ENCODE peak calls at places on chromosomes 7 and 10, in seven cellular contexts. B is body of pancreas, G is pancreas, T is A549, D is tibial nerve, M is ovary, Y is HCT116. W is an unnamed sample. For H3K4me1, the result is how much of the 10 kb centered on the place peaks cover.

GRCh38 chr7:78220754-78221153 is 422.2 kb downstream of the PHTF2 start:
- DNase-seq in T (no peak), G (no peak), M (no peak), B (no peak), Y (no peak), D (no peak), W (no peak)

GRCh38 chr10:24446739-24447138 is 237.8 kb downstream of the KIAA1217 start:
- DNase-seq in G (no peak), Y (no peak), M (no peak), D (no peak), B (no peak), T (no peak), W (no peak)

GRCh38 chr7:3393862-3394261 is 92.8 kb downstream of the SDK1 start:
- DNase-seq in D (no peak), B (no peak), Y (no peak), T (peak), M (no peak), G (no peak), W (no peak)

GRCh38 chr10:29926649-29927048 is 132.7 kb downstream of the JCAD start:
- DNase-seq in Y (no peak), T (no peak), G (no peak), M (no peak), D (no peak), B (no peak), W (no peak)

GRCh38 chr10:29271877-29272276 is 17.0 kb upstream of the LYZL1 start:
- DNase-seq in M (no peak), B (no peak), T (no peak), Y (no peak), G (no peak), D (no peak), W (no peak)

GRCh38 chr10:44668336-44668735 is 242.8 kb upstream of the TMEM72 start:
- DNase-seq in D (no peak), B (no peak), Y (no peak), M (no peak), T (no peak), G (no peak), W (no peak)

GRCh38 chr7:82805527-82805960 is 357.1 kb downstream of the PCLO start:
- DNase-seq in Y (peak), G (no peak), M (no peak), B (no peak), T (peak), D (no peak), W (no peak)

GRCh38 chr10:118983263-118983662 is 46.3 kb upstream of the NANOS1 start:
- DNase-seq in G (no peak), B (no peak), M (no peak), Y (no peak), T (no peak), D (no peak), W (no peak)

GRCh38 chr7:43929529-43930457 is 3.6 kb downstream of the UBE2D4 start:
- DNase-seq in T (no peak), M (no peak), B (no peak), G (no peak), D (no peak), Y (no peak), W (no peak)

GRCh38 chr10:89845541-89846275 is 144.3 kb downstream of the KIF20B start:
- DNase-seq in Y (no peak), D (no peak), G (no peak), B (no peak), T (no peak), M (no peak), W (no peak)

GRCh38 chr7:106770191-106770590 is 94.9 kb upstream of the PIK3CG start:
- DNase-seq in T (peak), G (no peak), D (no peak), M (no peak), B (no peak), Y (peak), W (no peak)

GRCh38 chr7:27551803-27552202 is 110.9 kb downstream of the HIBADH start:
- DNase-seq in T (no peak), G (no peak), B (no peak), M (no peak), Y (no peak), D (no peak), W (no peak)

GRCh38 chr10:69317175-69318086 is 39.1 kb downstream of the HK1 start:
- DNase-seq in G (no peak), T (no peak), D (no peak), B (no peak), Y (no peak), M (no peak), W (no peak)
- H3K4me1 ChIP-seq in G (under half), T (under half), D (under half), B (under half), Y (under half), M (under half), W (under half)

GRCh38 chr10:72069751-72070501 is 18.4 kb downstream of the SPOCK2 start:
- DNase-seq in D (no peak), T (no peak), Y (no peak), M (no peak), G (no peak), B (no peak), W (no peak)
- TF ChIP-seq CTCF in D (no peak), T (peak), Y (peak), M (no peak), G (no peak), B (no peak), W (no peak)

DNA sequence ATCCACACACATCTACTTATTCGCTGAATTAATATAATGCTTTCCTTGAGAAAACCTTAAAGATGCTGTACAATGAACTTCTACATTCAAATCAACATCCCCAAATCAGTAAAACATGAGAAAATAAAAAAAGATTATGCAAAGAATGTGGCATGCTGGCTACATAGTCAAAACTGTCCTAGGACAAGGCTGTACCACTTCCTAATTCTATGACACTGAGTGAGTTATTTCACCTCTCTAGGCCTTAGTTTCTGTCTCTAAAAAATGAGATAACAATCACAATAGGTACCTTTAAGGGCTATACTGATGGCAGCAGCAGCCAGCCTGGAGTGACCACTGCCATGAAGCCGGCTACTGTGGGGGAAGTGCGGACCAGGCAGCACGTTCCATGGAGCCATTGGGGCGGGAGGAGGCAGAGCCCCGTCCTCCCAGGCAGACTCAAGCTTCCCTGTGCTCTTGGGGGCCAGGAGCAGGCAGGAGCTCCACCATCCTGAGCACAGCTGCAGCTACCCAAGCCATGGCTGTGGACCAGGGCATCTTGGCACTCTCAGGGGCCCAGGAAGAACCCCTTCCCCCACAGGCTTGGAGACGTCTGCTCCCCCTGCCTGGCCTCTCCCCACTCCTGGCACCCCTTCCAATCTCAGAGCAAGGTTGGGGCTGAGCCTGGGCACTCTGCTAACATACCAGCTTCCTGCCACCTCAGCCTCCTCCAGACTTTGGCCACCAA is 110.2 kb downstream of the ELAPOR2 start:
- DNase-seq in B (no peak), G (no peak), T (no peak), M (no peak), D (no peak), Y (no peak), W (no peak)
- H3K27ac ChIP-seq in B (no peak), G (no peak), T (no peak), M (no peak), D (no peak), Y (no peak), W (no peak)

DNA sequence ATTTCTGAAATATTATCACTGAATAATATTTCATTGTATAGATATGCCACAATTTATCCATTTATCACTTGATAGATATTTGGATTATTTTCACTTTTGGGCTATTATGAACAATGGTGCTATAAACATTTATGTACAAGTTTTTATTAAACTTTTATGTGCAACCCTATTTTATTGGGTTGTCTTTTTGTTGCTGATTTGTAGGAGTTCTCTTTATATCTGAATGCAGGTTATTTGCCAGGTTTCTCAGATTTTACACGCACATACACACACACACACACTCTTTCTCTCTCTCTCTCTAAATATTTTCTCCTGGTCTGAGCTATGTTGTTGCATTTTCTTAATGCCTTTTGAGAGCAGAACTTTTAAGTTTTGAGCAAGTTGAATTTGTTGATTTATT is 36.2 kb downstream of the ADK start:
- DNase-seq in T (no peak), Y (no peak), D (no peak), B (no peak), G (no peak), M (no peak), W (no peak)
- H3K4me1 ChIP-seq in T (under half), Y (under half), D (under half), B (under half), G (under half), M (under half), W (under half)

DNA sequence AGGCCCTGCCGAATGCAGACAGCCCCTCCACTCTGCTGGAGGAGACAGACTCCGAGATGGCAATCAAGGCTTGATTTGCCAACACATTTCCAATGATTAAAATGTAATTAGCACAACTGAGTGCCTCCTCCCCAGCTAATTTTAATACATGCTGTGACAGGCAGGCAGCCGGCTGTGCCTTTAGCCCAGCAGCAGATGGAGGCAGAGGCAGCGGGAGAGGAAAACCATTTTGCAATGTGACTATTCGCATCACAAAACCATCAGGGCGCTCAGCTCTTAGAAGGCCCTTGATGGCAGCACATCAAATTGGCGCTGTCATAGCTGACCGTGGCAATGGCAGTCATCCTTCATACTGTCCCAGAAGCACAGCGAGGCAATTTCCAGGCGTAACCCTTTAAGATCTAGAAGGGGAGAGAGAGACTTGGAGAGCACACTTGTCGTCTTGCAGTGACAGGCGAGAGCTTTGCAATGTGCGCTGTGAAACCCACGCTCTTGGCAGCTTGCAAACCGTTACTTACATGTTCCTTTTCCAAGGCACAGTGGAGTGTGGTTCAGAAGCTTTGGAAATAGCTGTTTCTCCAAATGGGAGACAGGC is 714.8 kb upstream of the GALNT17 start:
- DNase-seq in G (no peak), Y (no peak), M (no peak), T (no peak), D (no peak), B (no peak), W (no peak)
- TF ChIP-seq CTCF in G (no peak), Y (no peak), M (no peak), T (no peak), D (no peak), B (no peak), W (no peak)

GRCh38 chr10:33675235-33675634 is 340.8 kb upstream of the NRP1 start:
- DNase-seq in B (no peak), D (no peak), G (no peak), T (no peak), Y (no peak), M (no peak), W (no peak)
- H3K27ac ChIP-seq in B (no peak), D (no peak), G (no peak), T (no peak), Y (no peak), M (no peak), W (no peak)

GRCh38 chr10:80457554-80458262 is 3.6 kb downstream of the TSPAN14 start:
- DNase-seq in Y (no peak), T (no peak), B (peak), M (no peak), G (no peak), D (no peak), W (peak)

GRCh38 chr10:80453392-80453714 is 757 bp upstream of the TSPAN14 start:
- DNase-seq in G (no peak), T (no peak), M (peak), B (no peak), Y (no peak), D (no peak), W (no peak)

GRCh38 chr10:80454526-80455460 is 683 bp downstream of the TSPAN14 start:
- DNase-seq in G (peak), D (no peak), T (no peak), B (peak), M (peak), Y (no peak), W (peak)

GRCh38 chr10:80453715-80454525 is at the start of gene TSPAN14:
- DNase-seq in D (peak), M (peak), B (peak), G (peak), T (peak), Y (no peak), W (peak)

GRCh38 chr10:80455461-80456345 is 1.6 kb downstream of the TSPAN14 start:
- DNase-seq in Y (no peak), D (no peak), G (no peak), B (no peak), T (no peak), M (no peak), W (no peak)
- H3K4me1 ChIP-seq in Y (under half), D (under half), G (under half), B (half or more), T (half or more), M (under half), W (under half)

DNA sequence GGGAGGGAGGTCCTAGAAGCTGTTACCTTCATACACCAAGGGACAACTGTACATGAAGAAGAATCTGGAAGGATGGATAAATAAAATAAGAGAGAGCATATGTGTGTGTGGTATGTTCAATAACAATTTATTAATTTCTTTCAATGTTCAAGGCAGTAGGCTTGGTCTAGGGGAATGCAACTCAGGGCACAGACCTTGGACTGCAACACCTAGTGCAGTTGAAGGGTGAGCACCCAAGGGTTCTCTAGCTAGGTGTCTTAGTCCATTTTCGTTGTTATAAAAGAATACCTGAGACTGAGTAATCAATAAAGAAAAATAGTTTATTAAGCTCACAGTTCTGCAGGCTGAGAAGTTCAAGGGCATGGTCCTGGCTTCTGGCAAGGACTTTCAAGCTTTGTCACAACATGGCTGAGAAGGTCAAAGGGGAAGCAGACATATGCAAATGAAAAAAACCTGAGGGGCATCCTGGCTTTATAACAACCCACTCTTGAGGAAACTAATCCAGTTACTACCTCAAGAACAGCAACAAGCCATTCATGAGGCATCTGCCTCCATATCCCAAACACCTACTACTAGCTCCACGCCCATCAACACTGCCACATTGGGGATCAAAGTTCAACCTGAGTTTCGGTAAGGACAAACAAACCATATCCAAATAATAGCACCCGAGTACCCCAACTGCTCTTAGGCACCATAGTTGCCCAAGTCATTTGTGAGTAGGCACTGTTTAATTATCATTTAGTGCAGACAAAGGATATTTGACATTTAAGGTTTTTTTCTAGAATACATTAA is 15.7 kb upstream of the SGCE start:
- DNase-seq in G (no peak), D (no peak), Y (no peak), M (no peak), T (no peak), B (no peak), W (no peak)
- TF ChIP-seq CTCF in G (no peak), D (no peak), Y (no peak), M (no peak), T (no peak), B (no peak), W (no peak)

GRCh38 chr10:88830643-88831277 is 20.9 kb downstream of the ANKRD22 start:
- DNase-seq in B (no peak), G (no peak), T (no peak), D (no peak), Y (no peak), M (no peak), W (no peak)

GRCh38 chr10:88827718-88828117 is 23.9 kb downstream of the ANKRD22 start:
- DNase-seq in G (no peak), B (no peak), T (no peak), M (no peak), Y (no peak), D (no peak), W (no peak)

GRCh38 chr10:88831709-88832108 is 19.9 kb downstream of the ANKRD22 start:
- DNase-seq in T (no peak), B (no peak), G (no peak), D (no peak), M (no peak), Y (no peak), W (peak)

GRCh38 chr10:88828310-88828709 is 23.3 kb downstream of the ANKRD22 start:
- DNase-seq in M (no peak), Y (no peak), T (no peak), G (no peak), B (no peak), D (no peak), W (no peak)

DNA sequence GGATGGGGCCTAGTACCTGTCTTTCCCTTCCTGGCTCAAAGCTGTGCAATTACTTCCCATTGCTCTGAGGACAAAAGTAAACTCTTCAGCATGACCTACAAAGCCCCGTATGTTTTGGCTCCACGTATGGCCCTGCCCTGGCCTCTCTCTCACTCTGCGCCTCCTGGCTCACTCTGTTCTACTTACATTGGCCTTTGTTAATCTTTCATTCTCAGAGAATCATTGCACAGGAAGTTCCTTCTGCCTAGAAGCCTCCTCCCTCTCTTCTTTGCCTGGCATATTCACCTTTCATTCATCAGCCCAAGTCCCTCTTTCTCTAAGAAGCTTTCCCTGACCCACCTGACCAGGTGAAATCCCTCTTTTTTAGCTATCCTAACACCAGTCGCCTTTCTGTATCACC is 23.9 kb downstream of the LIPM start:
- DNase-seq in T (no peak), B (no peak), G (no peak), M (no peak), D (no peak), Y (no peak), W (no peak)
- H3K27ac ChIP-seq in T (no peak), B (no peak), G (no peak), M (no peak), D (no peak), Y (no peak), W (no peak)

W was measured in Peyer's patch.